ENCODE peak calls at places on chromosome 14, in nine cellular contexts. One of them, this sample, is unnamed.

GRCh38 chr14:25658988-25659387 is 609.0 kb upstream of the STXBP6 start:
- DNase-seq in hepatic stellate cell: no peak
- DNase-seq in ACHN: no peak
- DNase-seq in T-helper 2 cell: no peak
- DNase-seq in mucosa of descending colon: no peak
- DNase-seq in HT1080: no peak
- DNase-seq in hepatocyte: no peak
- DNase-seq in cardiac muscle cell: no peak
- DNase-seq in retinal pigment epithelial cell: no peak
- DNase-seq in this sample: no peak

GRCh38 chr14:60722836-60723217 is 1.3 kb downstream of the SIX4 start:
- DNase-seq in hepatic stellate cell: peak
- DNase-seq in ACHN: no peak
- DNase-seq in T-helper 2 cell: no peak
- DNase-seq in mucosa of descending colon: no peak
- DNase-seq in HT1080: peak
- DNase-seq in hepatocyte: peak
- DNase-seq in cardiac muscle cell: peak
- DNase-seq in retinal pigment epithelial cell: no peak
- DNase-seq in this sample: peak

GRCh38 chr14:105894125-105894977 is 368.0 kb downstream of the TMEM121 start:
- DNase-seq in hepatic stellate cell: no peak
- DNase-seq in ACHN: no peak
- DNase-seq in T-helper 2 cell: no peak
- DNase-seq in mucosa of descending colon: no peak
- DNase-seq in HT1080: no peak
- DNase-seq in hepatocyte: no peak
- DNase-seq in cardiac muscle cell: no peak
- DNase-seq in retinal pigment epithelial cell: no peak
- DNase-seq in this sample: no peak

GRCh38 chr14:100708349-100709217 is 18.1 kb upstream of the DLK1 start:
- DNase-seq in hepatic stellate cell: no peak
- DNase-seq in ACHN: no peak
- DNase-seq in T-helper 2 cell: no peak
- DNase-seq in mucosa of descending colon: peak
- DNase-seq in HT1080: no peak
- DNase-seq in hepatocyte: peak
- DNase-seq in cardiac muscle cell: peak
- DNase-seq in retinal pigment epithelial cell: no peak
- DNase-seq in this sample: peak

GRCh38 chr14:64502476-64503183 is 1.0 kb downstream of the ZBTB25 start:
- DNase-seq in hepatic stellate cell: no peak
- DNase-seq in ACHN: peak
- DNase-seq in T-helper 2 cell: no peak
- DNase-seq in mucosa of descending colon: peak
- DNase-seq in HT1080: no peak
- DNase-seq in hepatocyte: peak
- DNase-seq in cardiac muscle cell: peak
- DNase-seq in retinal pigment epithelial cell: no peak
- DNase-seq in this sample: no peak

GRCh38 chr14:55121146-55121545 is 7.9 kb upstream of the LGALS3 start:
- DNase-seq in hepatic stellate cell: no peak
- DNase-seq in ACHN: no peak
- DNase-seq in T-helper 2 cell: no peak
- DNase-seq in mucosa of descending colon: no peak
- DNase-seq in HT1080: no peak
- DNase-seq in hepatocyte: no peak
- DNase-seq in cardiac muscle cell: no peak
- DNase-seq in retinal pigment epithelial cell: no peak
- DNase-seq in this sample: no peak

GRCh38 chr14:99946652-99947489 is 118.4 kb upstream of the EVL start:
- DNase-seq in hepatic stellate cell: peak
- DNase-seq in ACHN: peak
- DNase-seq in T-helper 2 cell: peak
- DNase-seq in mucosa of descending colon: peak
- DNase-seq in HT1080: no peak
- DNase-seq in hepatocyte: peak
- DNase-seq in cardiac muscle cell: peak
- DNase-seq in retinal pigment epithelial cell: no peak
- DNase-seq in this sample: peak

GRCh38 chr14:105999361-106000028 is 473.1 kb downstream of the TMEM121 start:
- DNase-seq in hepatic stellate cell: no peak
- DNase-seq in ACHN: peak
- DNase-seq in T-helper 2 cell: peak
- DNase-seq in mucosa of descending colon: peak
- DNase-seq in HT1080: peak
- DNase-seq in hepatocyte: peak
- DNase-seq in cardiac muscle cell: no peak
- DNase-seq in retinal pigment epithelial cell: no peak
- DNase-seq in this sample: no peak

GRCh38 chr14:93267149-93267711 is 60.2 kb downstream of the UBR7 start:
- DNase-seq in hepatic stellate cell: no peak
- DNase-seq in ACHN: no peak
- DNase-seq in T-helper 2 cell: no peak
- DNase-seq in mucosa of descending colon: no peak
- DNase-seq in HT1080: no peak
- DNase-seq in hepatocyte: no peak
- DNase-seq in cardiac muscle cell: no peak
- DNase-seq in retinal pigment epithelial cell: no peak
- DNase-seq in this sample: no peak

GRCh38 chr14:29710015-29710414 is 217.6 kb downstream of the PRKD1 start:
- DNase-seq in hepatic stellate cell: peak
- DNase-seq in ACHN: peak
- DNase-seq in T-helper 2 cell: no peak
- DNase-seq in mucosa of descending colon: no peak
- DNase-seq in HT1080: no peak
- DNase-seq in hepatocyte: no peak
- DNase-seq in cardiac muscle cell: peak
- DNase-seq in retinal pigment epithelial cell: no peak
- DNase-seq in this sample: no peak

GRCh38 chr14:104390941-104391901 is 188.3 kb upstream of the C14orf180 start:
- DNase-seq in hepatic stellate cell: no peak
- DNase-seq in ACHN: no peak
- DNase-seq in T-helper 2 cell: no peak
- DNase-seq in mucosa of descending colon: no peak
- DNase-seq in HT1080: no peak
- DNase-seq in hepatocyte: no peak
- DNase-seq in cardiac muscle cell: no peak
- DNase-seq in retinal pigment epithelial cell: no peak
- DNase-seq in this sample: no peak

GRCh38 chr14:31530136-31530535 is 31.1 kb upstream of the NUBPL start:
- DNase-seq in hepatic stellate cell: no peak
- DNase-seq in ACHN: no peak
- DNase-seq in T-helper 2 cell: no peak
- DNase-seq in mucosa of descending colon: no peak
- DNase-seq in HT1080: no peak
- DNase-seq in hepatocyte: no peak
- DNase-seq in cardiac muscle cell: peak
- DNase-seq in retinal pigment epithelial cell: no peak
- DNase-seq in this sample: no peak

GRCh38 chr14:93969082-93969828 is 7.1 kb downstream of the ASB2 start:
- DNase-seq in hepatic stellate cell: peak
- DNase-seq in ACHN: no peak
- DNase-seq in T-helper 2 cell: no peak
- DNase-seq in mucosa of descending colon: no peak
- DNase-seq in HT1080: no peak
- DNase-seq in hepatocyte: no peak
- DNase-seq in cardiac muscle cell: no peak
- DNase-seq in retinal pigment epithelial cell: no peak
- DNase-seq in this sample: no peak

GRCh38 chr14:96635850-96636249 is 133.7 kb downstream of the PAPOLA start:
- DNase-seq in hepatic stellate cell: no peak
- DNase-seq in ACHN: no peak
- DNase-seq in T-helper 2 cell: no peak
- DNase-seq in mucosa of descending colon: no peak
- DNase-seq in HT1080: peak
- DNase-seq in hepatocyte: no peak
- DNase-seq in cardiac muscle cell: no peak
- DNase-seq in retinal pigment epithelial cell: no peak
- DNase-seq in this sample: no peak

GRCh38 chr14:102442241-102443211 is 67.0 kb downstream of the ANKRD9 start:
- DNase-seq in hepatic stellate cell: no peak
- DNase-seq in ACHN: no peak
- DNase-seq in T-helper 2 cell: no peak
- DNase-seq in mucosa of descending colon: peak
- DNase-seq in HT1080: no peak
- DNase-seq in hepatocyte: peak
- DNase-seq in cardiac muscle cell: no peak
- DNase-seq in retinal pigment epithelial cell: no peak
- DNase-seq in this sample: peak

GRCh38 chr14:59438148-59438766 is 26.9 kb downstream of the GPR135 start:
- DNase-seq in hepatic stellate cell: no peak
- DNase-seq in ACHN: no peak
- DNase-seq in T-helper 2 cell: no peak
- DNase-seq in mucosa of descending colon: no peak
- DNase-seq in HT1080: peak
- DNase-seq in hepatocyte: no peak
- DNase-seq in cardiac muscle cell: peak
- DNase-seq in retinal pigment epithelial cell: no peak
- DNase-seq in this sample: peak

GRCh38 chr14:26841361-26841760 is 243.5 kb upstream of the NOVA1 start:
- DNase-seq in hepatic stellate cell: no peak
- DNase-seq in ACHN: peak
- DNase-seq in T-helper 2 cell: no peak
- DNase-seq in mucosa of descending colon: no peak
- DNase-seq in HT1080: no peak
- DNase-seq in hepatocyte: peak
- DNase-seq in cardiac muscle cell: peak
- DNase-seq in retinal pigment epithelial cell: no peak
- DNase-seq in this sample: no peak

GRCh38 chr14:104155513-104155912 is 17.1 kb downstream of the KIF26A start:
- DNase-seq in hepatic stellate cell: no peak
- DNase-seq in ACHN: no peak
- DNase-seq in T-helper 2 cell: no peak
- DNase-seq in mucosa of descending colon: no peak
- DNase-seq in HT1080: no peak
- DNase-seq in hepatocyte: no peak
- DNase-seq in cardiac muscle cell: no peak
- DNase-seq in retinal pigment epithelial cell: no peak
- DNase-seq in this sample: no peak

GRCh38 chr14:95486875-95487668 is 29.4 kb downstream of the SYNE3 start:
- DNase-seq in hepatic stellate cell: no peak
- DNase-seq in ACHN: no peak
- DNase-seq in T-helper 2 cell: no peak
- DNase-seq in mucosa of descending colon: no peak
- DNase-seq in HT1080: no peak
- DNase-seq in hepatocyte: no peak
- DNase-seq in cardiac muscle cell: no peak
- DNase-seq in retinal pigment epithelial cell: no peak
- DNase-seq in this sample: no peak

GRCh38 chr14:64646103-64646502 is 58.1 kb upstream of the PLEKHG3 start:
- DNase-seq in hepatic stellate cell: no peak
- DNase-seq in ACHN: no peak
- DNase-seq in T-helper 2 cell: no peak
- DNase-seq in mucosa of descending colon: no peak
- DNase-seq in HT1080: no peak
- DNase-seq in hepatocyte: peak
- DNase-seq in cardiac muscle cell: peak
- DNase-seq in retinal pigment epithelial cell: no peak
- DNase-seq in this sample: no peak

GRCh38 chr14:60266021-60266937 is 17.3 kb downstream of the PPM1A start:
- DNase-seq in hepatic stellate cell: peak
- DNase-seq in ACHN: no peak
- DNase-seq in T-helper 2 cell: no peak
- DNase-seq in mucosa of descending colon: no peak
- DNase-seq in HT1080: peak
- DNase-seq in hepatocyte: no peak
- DNase-seq in cardiac muscle cell: peak
- DNase-seq in retinal pigment epithelial cell: no peak
- DNase-seq in this sample: peak

GRCh38 chr14:103260629-103261124 is 73.4 kb upstream of the EIF5 start:
- DNase-seq in hepatic stellate cell: peak
- DNase-seq in ACHN: peak
- DNase-seq in T-helper 2 cell: no peak
- DNase-seq in mucosa of descending colon: peak
- DNase-seq in HT1080: peak
- DNase-seq in hepatocyte: no peak
- DNase-seq in cardiac muscle cell: peak
- DNase-seq in retinal pigment epithelial cell: no peak
- DNase-seq in this sample: peak

GRCh38 chr14:91363776-91364523 is 53.7 kb downstream of the CCDC88C start:
- DNase-seq in hepatic stellate cell: no peak
- DNase-seq in ACHN: no peak
- DNase-seq in T-helper 2 cell: no peak
- DNase-seq in mucosa of descending colon: peak
- DNase-seq in HT1080: no peak
- DNase-seq in hepatocyte: no peak
- DNase-seq in cardiac muscle cell: no peak
- DNase-seq in retinal pigment epithelial cell: no peak
- DNase-seq in this sample: no peak

GRCh38 chr14:100476012-100476822 is 111.0 kb downstream of the BEGAIN start:
- DNase-seq in hepatic stellate cell: no peak
- DNase-seq in ACHN: peak
- DNase-seq in T-helper 2 cell: no peak
- DNase-seq in mucosa of descending colon: peak
- DNase-seq in HT1080: peak
- DNase-seq in hepatocyte: peak
- DNase-seq in cardiac muscle cell: peak
- DNase-seq in retinal pigment epithelial cell: peak
- DNase-seq in this sample: peak

GRCh38 chr14:87967496-87967895 is 25.5 kb downstream of the GALC start:
- DNase-seq in hepatic stellate cell: no peak
- DNase-seq in ACHN: no peak
- DNase-seq in T-helper 2 cell: no peak
- DNase-seq in mucosa of descending colon: no peak
- DNase-seq in HT1080: no peak
- DNase-seq in hepatocyte: no peak
- DNase-seq in cardiac muscle cell: no peak
- DNase-seq in retinal pigment epithelial cell: no peak
- DNase-seq in this sample: no peak

GRCh38 chr14:56172074-56172473 is 53.9 kb downstream of the PELI2 start:
- DNase-seq in hepatic stellate cell: no peak
- DNase-seq in ACHN: no peak
- DNase-seq in T-helper 2 cell: no peak
- DNase-seq in mucosa of descending colon: no peak
- DNase-seq in HT1080: no peak
- DNase-seq in hepatocyte: no peak
- DNase-seq in cardiac muscle cell: no peak
- DNase-seq in retinal pigment epithelial cell: no peak
- DNase-seq in this sample: no peak

This sample was measured in RWPE1.